ENCODE peak calls at places on chromosomes 16 and 17, in seven cellular contexts. R is H1, X is fibroblast of lung, U is GM23248, H is GM23338, J is endothelial cell of umbilical vein, O is IMR-90. T is an unnamed sample.
A peak's percentile ranks its signal among the peaks of the same experiment; 100 is the strongest.

GRCh38 chr17:12765544-12765943 is 23.8 kb upstream of the ARHGAP44 start:
- DNase-seq in R (no peak), X (peak; percentile 83), U (peak; percentile 88), H (no peak), J (no peak), O (peak; percentile 96), T (peak; percentile 52)

GRCh38 chr16:59698341-59698979 is 964.3 kb upstream of the GOT2 start:
- DNase-seq in R (no peak), X (peak; percentile 74), U (peak; percentile 34), H (no peak), J (peak; percentile 6), O (peak; percentile 32), T (peak; percentile 19)

GRCh38 chr16:81889896-81890634 is 111.0 kb downstream of the PLCG2 start:
- DNase-seq in R (peak; percentile 79), X (peak; percentile 69), U (peak; percentile 65), H (peak; percentile 87), J (peak; percentile 80), O (peak; percentile 51), T (peak; percentile 77)

GRCh38 chr17:50027639-50028206 is 28.2 kb upstream of the ITGA3 start:
- DNase-seq in R (no peak), X (peak; percentile 93), U (peak; percentile 97), H (peak; percentile 36), J (peak; percentile 85), O (peak; percentile 96), T (peak; percentile 100)

GRCh38 chr17:75723201-75723930 is 2.1 kb downstream of the ITGB4 start:
- DNase-seq in R (no peak), X (no peak), U (peak; percentile 23), H (no peak), J (no peak), O (no peak), T (peak; percentile 87)

GRCh38 chr17:45284176-45285140 is 22.6 kb upstream of the SPATA32 start:
- DNase-seq in R (peak; percentile 67), X (no peak), U (no peak), H (peak; percentile 43), J (no peak), O (no peak), T (peak; percentile 32)

GRCh38 chr16:70635356-70636016 is 10.9 kb upstream of the IL34 start:
- DNase-seq in R (no peak), X (peak; percentile 73), U (peak; percentile 88), H (peak; percentile 40), J (peak; percentile 91), O (peak; percentile 84), T (peak; percentile 68)

GRCh38 chr16:48365601-48366164 is 19.5 kb downstream of the SIAH1 start:
- DNase-seq in R (peak; percentile 93), X (peak; percentile 90), U (peak; percentile 98), H (peak; percentile 96), J (peak; percentile 89), O (peak; percentile 80), T (peak; percentile 78)

GRCh38 chr17:80971704-80972304 is 19.8 kb upstream of the CHMP6 start:
- DNase-seq in R (no peak), X (no peak), U (no peak), H (no peak), J (no peak), O (no peak), T (no peak)

GRCh38 chr17:8659758-8660410 is 29.4 kb upstream of the MYH10 start:
- DNase-seq in R (no peak), X (no peak), U (no peak), H (no peak), J (no peak), O (no peak), T (no peak)

GRCh38 chr17:37568350-37569053 is 40.7 kb downstream of the SYNRG start:
- DNase-seq in R (no peak), X (no peak), U (peak; percentile 21), H (no peak), J (no peak), O (peak; percentile 19), T (no peak)

GRCh38 chr16:87948119-87948545 is 3.1 kb upstream of the BANP start:
- DNase-seq in R (no peak), X (no peak), U (no peak), H (no peak), J (no peak), O (no peak), T (no peak)

GRCh38 chr17:77381185-77381700 is 240.5 kb downstream of the SEC14L1 start:
- DNase-seq in R (no peak), X (no peak), U (no peak), H (no peak), J (no peak), O (no peak), T (no peak)

GRCh38 chr17:32341141-32341856 is 674 bp downstream of the C17orf75 start:
- DNase-seq in R (no peak), X (peak; percentile 26), U (peak; percentile 49), H (no peak), J (peak; percentile 40), O (no peak), T (peak; percentile 26)

GRCh38 chr16:57977418-57978069 is 6.6 kb upstream of the CNGB1 start:
- DNase-seq in R (no peak), X (no peak), U (no peak), H (peak; percentile 54), J (no peak), O (no peak), T (no peak)

GRCh38 chr16:87304951-87305350 is 12.2 kb downstream of the C16orf95 start:
- DNase-seq in R (no peak), X (no peak), U (no peak), H (no peak), J (no peak), O (no peak), T (no peak)

GRCh38 chr17:65260626-65261025 is 123.5 kb downstream of the RGS9 start:
- DNase-seq in R (no peak), X (no peak), U (no peak), H (no peak), J (no peak), O (no peak), T (no peak)

GRCh38 chr17:47695664-47696376 is 1.9 kb downstream of the TBKBP1 start:
- DNase-seq in R (peak; percentile 57), X (no peak), U (no peak), H (no peak), J (no peak), O (no peak), T (no peak)

DNA sequence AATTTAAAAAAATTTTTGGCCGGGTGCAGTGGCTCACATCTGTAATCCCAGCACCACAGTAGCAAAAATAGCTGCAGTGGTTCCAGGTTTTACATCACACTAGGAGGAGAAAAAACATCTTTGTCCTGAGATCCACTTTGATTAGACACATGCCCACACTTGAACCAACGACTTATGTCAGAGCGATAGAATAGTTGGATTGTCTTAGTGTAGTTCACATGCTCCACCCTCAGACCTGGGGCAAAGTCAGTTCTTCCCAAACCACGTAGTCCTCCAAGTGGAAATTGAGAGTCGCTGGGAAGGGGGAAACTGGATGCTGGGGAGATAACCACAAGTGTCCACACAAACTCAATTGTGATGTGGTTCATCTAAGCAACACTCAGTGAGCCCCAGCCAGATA is 11.4 kb upstream of the ITGAM start:
- DNase-seq in R (no peak), X (no peak), U (no peak), H (no peak), J (no peak), O (no peak), T (no peak)
- H3K27ac ChIP-seq in R (no peak overlapping the region), X (no peak overlapping the region), U (no peak overlapping the region), H (no peak overlapping the region), J (no peak overlapping the region), O (no peak overlapping the region), T (no peak overlapping the region)

DNA sequence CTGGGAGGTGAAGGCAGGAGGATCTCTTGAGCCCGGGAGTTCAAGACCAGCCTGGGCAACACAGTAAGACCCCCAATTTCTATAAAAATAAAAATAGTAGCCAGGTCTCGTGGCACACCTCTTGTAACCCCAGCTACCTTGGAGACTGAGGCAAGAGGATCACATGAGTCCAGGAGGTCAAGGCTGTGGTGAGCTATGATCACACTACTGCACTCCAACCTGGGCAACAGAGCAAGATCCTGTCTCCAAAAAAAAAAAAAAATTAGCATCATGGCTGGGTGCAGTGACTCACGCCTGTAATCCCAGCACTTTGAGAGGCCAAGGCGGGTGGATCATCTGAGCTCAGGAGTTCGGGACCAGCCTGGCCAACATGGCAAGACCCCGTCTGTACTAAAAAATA is 6.7 kb upstream of the CBX2 start:
- DNase-seq in R (no peak), X (no peak), U (no peak), H (no peak), J (no peak), O (no peak), T (no peak)
- H4K20me1 ChIP-seq in R (no peaks in the 10 kb centered on the region), X (no peaks in the 10 kb centered on the region), U (no peaks in the 10 kb centered on the region), H (no peaks in the 10 kb centered on the region), J (no peaks in the 10 kb centered on the region), O (no peaks in the 10 kb centered on the region), T (no peaks in the 10 kb centered on the region)

GRCh38 chr16:2969545-2970521 is 685 bp downstream of the PAQR4 start:
- DNase-seq in R (peak; percentile 90), X (peak; percentile 19), U (peak; percentile 80), H (peak; percentile 93), J (peak; percentile 43), O (peak; percentile 49), T (peak; percentile 66)
- H3K4me1 ChIP-seq in R (peaks cover 27% of the 10 kb centered on the region), X (no peaks in the 10 kb centered on the region), U (no peaks in the 10 kb centered on the region), H (peaks cover 20% of the 10 kb centered on the region), J (peaks cover 9% of the 10 kb centered on the region), O (peaks cover 3% of the 10 kb centered on the region), T (peaks cover 16% of the 10 kb centered on the region)

DNA sequence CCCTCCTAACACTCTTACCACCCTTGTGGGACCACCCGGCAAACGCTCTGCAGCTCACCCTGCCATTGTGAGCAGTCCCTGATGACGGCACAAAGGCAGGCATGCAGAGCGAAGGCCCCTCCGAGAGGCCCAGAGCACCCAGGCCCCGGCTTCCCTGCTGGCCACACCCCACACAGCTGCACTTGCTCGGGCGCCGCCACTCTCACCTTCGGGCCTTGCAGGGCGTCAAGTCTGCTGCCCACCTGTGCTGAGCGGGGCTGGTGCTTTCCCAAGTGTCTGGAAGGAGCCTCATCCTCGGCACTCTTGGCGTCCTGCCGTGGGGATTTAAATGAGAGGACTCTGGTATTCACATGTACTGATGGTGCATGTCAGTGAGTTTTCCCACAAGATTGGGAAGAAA is 30.3 kb upstream of the FASN start:
- DNase-seq in R (no peak), X (no peak), U (no peak), H (no peak), J (no peak), O (no peak), T (no peak)
- H3K27ac ChIP-seq in R (no peak overlapping the region), X (no peak overlapping the region), U (no peak overlapping the region), H (no peak overlapping the region), J (no peak overlapping the region), O (no peak overlapping the region), T (no peak overlapping the region)

GRCh38 chr16:73025506-73026131 is 22.3 kb downstream of the ZFHX3 start:
- DNase-seq in R (no peak), X (peak; percentile 54), U (no peak), H (no peak), J (peak; percentile 73), O (no peak), T (no peak)
- H4K20me1 ChIP-seq in R (peaks cover 21% of the 10 kb centered on the region), X (no peaks in the 10 kb centered on the region), U (peaks cover 7% of the 10 kb centered on the region), H (peaks cover 12% of the 10 kb centered on the region), J (no peaks in the 10 kb centered on the region), O (peaks cover 63% of the 10 kb centered on the region), T (no peaks in the 10 kb centered on the region)

T was measured in PC-3.